ENCODE peak calls at places on chromosome 3, in four cellular contexts. J is B cell, Z is progenitor cell of endocrine pancreas, V is heart left ventricle. L is an unnamed sample.

GRCh38 chr3:12195231-12195630 is 36.5 kb upstream of the TIMP4 start:
- DNase-seq in V (no peak), J (no peak), Z (no peak), L (no peak)

GRCh38 chr3:188690932-188691331 is 480.8 kb upstream of the TPRG1 start:
- DNase-seq in V (no peak), Z (no peak), J (no peak), L (no peak)

GRCh38 chr3:134795776-134796312 is 784 bp downstream of the EPHB1 start:
- DNase-seq in Z (peak), V (no peak), J (peak), L (no peak)

GRCh38 chr3:16011376-16011775 is 163.1 kb upstream of the GALNT15 start:
- DNase-seq in J (no peak), V (no peak), Z (no peak), L (no peak)

GRCh38 chr3:173739716-173740115 is 342.2 kb downstream of the NLGN1 start:
- DNase-seq in V (no peak), Z (no peak), J (no peak), L (no peak)

GRCh38 chr3:26712211-26713026 is 89.8 kb downstream of the LRRC3B start:
- DNase-seq in V (no peak), Z (no peak), J (no peak), L (peak)

GRCh38 chr3:172333042-172333377 is 115.2 kb downstream of the GHSR start:
- DNase-seq in V (no peak), Z (no peak), J (no peak), L (no peak)

GRCh38 chr3:100040446-100040845 is 73.9 kb downstream of the FILIP1L start:
- DNase-seq in Z (no peak), J (no peak), V (peak), L (no peak)

GRCh38 chr3:64319391-64319790 is 94.1 kb upstream of the PRICKLE2 start:
- DNase-seq in V (no peak), J (no peak), Z (no peak), L (peak)

GRCh38 chr3:2872884-2873283 is 237.3 kb downstream of the IL5RA start:
- DNase-seq in V (no peak), J (no peak), Z (no peak), L (no peak)

GRCh38 chr3:110806924-110807323 is 264.7 kb upstream of the NECTIN3 start:
- DNase-seq in Z (no peak), J (no peak), V (no peak), L (no peak)

GRCh38 chr3:24145481-24145880 is 200.4 kb downstream of the NR1D2 start:
- DNase-seq in V (no peak), J (no peak), Z (no peak), L (no peak)

DNA sequence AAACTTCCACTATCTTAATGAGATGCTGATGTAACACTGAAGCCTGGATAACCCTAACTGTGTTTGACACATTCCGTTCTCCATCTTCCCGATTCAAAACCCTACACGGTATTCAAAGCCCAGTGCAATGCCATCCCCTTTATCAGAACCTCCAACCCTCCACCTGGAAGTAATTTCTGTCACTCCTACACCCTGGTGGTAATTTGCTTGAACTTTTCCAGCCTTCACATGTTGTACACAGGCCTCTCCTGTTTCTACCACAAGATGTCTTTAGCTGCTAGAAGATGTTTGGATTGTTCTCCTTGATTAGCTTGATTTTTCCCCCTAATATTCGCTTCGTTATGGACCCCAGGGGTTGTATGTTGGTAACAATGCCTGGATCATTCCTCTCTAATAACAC is 208.9 kb downstream of the CHST2 start:
- DNase-seq in J (no peak), Z (no peak), V (no peak), L (no peak)
- TF ChIP-seq CTCF in J (no peak), Z (no peak), V (no peak), L (no peak)

GRCh38 chr3:39289107-39289506 is 9.3 kb upstream of the CX3CR1 start:
- DNase-seq in J (no peak), V (no peak), Z (no peak), L (no peak)

GRCh38 chr3:39286771-39287170 is 6.9 kb upstream of the CX3CR1 start:
- DNase-seq in J (no peak), V (no peak), Z (no peak), L (no peak)

GRCh38 chr3:39287216-39287858 is 7.5 kb upstream of the CX3CR1 start:
- DNase-seq in J (no peak), Z (no peak), V (no peak), L (no peak)

GRCh38 chr3:39287859-39288221 is 8.0 kb upstream of the CX3CR1 start:
- DNase-seq in V (no peak), Z (no peak), J (no peak), L (no peak)

GRCh38 chr3:39288300-39288808 is 8.5 kb upstream of the CX3CR1 start:
- DNase-seq in Z (peak), V (peak), J (peak), L (peak)
- TF ChIP-seq CTCF in Z (peak), V (peak), J (peak), L (peak)

DNA sequence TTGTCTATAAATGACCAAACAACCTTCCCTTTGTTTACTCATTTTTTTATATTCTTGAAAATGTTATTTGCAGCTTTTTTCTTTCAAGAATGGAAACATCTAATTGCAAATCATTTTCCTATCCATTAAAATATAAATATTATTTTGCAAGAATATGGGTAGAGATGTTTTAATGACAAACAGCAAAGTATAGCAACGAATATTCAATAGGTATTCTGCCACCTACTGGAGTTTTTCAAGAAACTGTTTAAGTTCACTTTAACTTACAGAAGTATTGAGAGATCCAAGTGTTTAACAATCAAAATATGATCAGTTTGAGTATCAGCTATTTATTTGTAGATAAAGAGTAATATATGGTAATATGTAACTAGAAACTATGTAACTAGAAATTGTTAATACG is 6.9 kb upstream of the EOGT start:
- DNase-seq in J (no peak), Z (no peak), V (no peak), L (no peak)
- TF ChIP-seq CTCF in J (no peak), Z (peak), V (peak), L (peak)

GRCh38 chr3:196988241-196989029 is 19.8 kb upstream of the PIGZ start:
- DNase-seq in V (peak), J (no peak), Z (no peak), L (no peak)

GRCh38 chr3:196985298-196985697 is 16.7 kb upstream of the PIGZ start:
- DNase-seq in J (no peak), V (peak), Z (no peak), L (no peak)

GRCh38 chr3:196989721-196990262 is 21.2 kb upstream of the PIGZ start:
- DNase-seq in V (peak), Z (no peak), J (no peak), L (no peak)

GRCh38 chr3:196985954-196986885 is 17.6 kb upstream of the PIGZ start:
- DNase-seq in J (no peak), Z (no peak), V (peak), L (no peak)

DNA sequence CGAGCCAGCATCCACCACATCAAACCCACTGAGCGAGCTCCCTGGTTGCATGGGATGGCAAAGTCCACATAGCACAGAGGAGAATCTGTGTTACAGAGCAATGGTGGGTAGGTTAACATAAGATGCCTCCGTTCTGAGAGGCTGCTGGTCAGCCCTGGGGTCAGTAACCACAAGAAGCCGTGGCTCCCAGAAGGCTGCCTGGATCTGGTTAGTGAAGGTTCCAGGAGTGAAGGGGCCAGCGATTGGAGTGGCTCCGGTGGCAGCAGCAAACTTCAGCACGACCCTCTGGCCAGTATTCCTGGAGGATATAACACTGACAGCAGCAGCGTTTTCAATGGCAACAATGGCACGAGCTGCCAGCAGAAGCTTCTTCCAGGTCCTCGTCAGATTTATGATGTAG is 18.4 kb upstream of the PIGZ start:
- DNase-seq in J (no peak), Z (no peak), V (peak), L (no peak)
- TF ChIP-seq CTCF in J (no peak), Z (no peak), V (no peak), L (no peak)

GRCh38 chr3:38250198-38250597 is 15.4 kb upstream of the SLC22A13 start:
- DNase-seq in J (no peak), V (no peak), Z (no peak), L (no peak)

GRCh38 chr3:38251197-38251596 is 14.4 kb upstream of the SLC22A13 start:
- DNase-seq in Z (no peak), V (no peak), J (no peak), L (no peak)

GRCh38 chr3:38245930-38246329 is 19.7 kb upstream of the SLC22A13 start:
- DNase-seq in Z (no peak), J (no peak), V (no peak), L (no peak)

DNA sequence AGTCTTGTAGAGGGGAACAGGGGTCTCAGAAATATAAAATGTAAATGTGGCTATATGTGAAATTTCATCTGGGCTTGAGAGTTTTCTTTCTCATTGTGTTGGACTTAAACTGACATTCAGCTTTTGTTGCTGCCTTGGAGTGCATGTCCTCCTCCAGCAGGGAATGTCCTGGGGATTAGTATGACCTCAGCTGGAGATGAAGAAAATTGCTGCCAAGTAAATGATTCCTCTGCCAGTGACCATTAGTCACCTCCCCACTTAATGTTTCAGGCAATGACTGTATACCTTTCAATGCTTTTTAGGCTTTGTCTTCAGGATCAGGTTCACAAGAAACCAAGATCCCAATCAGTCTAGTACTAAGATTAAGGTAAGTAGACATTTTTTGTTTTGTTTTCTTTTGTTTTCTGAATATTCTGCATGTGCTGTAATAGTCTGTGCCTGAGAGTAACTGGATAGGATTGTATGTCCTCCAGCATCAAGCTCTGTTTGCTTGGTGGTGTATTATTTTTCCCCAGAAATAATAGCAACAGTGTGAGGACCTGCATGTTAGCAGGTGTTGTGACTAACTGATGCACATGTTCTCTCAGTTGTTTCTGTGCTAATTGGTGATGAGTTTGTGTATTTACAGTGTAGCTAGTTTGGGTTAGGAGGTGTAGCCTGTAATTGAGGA is 18.1 kb upstream of the SLC22A13 start:
- DNase-seq in J (no peak), V (no peak), Z (no peak), L (no peak)
- TF ChIP-seq CTCF in J (no peak), V (peak), Z (no peak), L (no peak)

DNA sequence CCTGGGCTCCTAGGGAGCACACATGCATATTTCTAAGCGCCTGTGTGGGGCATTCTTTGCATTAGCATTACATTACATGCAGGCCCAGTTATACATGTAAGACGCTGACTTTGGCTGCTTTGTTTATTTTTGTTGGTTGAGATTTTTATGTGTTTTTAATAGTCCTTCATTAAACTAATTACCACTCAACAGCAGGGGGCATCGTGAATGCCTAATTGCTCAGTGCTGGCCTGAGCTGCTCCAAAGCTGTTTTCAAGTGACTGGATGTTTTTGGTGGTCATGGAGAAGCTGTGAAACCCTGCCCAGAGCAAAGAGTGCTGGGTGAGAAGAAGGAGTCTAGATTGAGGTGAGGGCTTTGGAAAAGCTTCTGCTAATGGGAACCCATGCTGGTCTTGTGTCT is 41.5 kb downstream of the GPD1L start:
- DNase-seq in V (no peak), Z (no peak), J (no peak), L (no peak)
- TF ChIP-seq CTCF in V (no peak), Z (peak), J (no peak), L (no peak)

GRCh38 chr3:184808021-184808420 is 3.9 kb upstream of the VPS8 start:
- DNase-seq in J (no peak), V (no peak), Z (no peak), L (no peak)
- TF ChIP-seq CTCF in J (peak), V (peak), Z (peak), L (no peak)